ENCODE peak calls at places on chromosomes 4 and X, in nine cellular contexts. B is neuronal stem cell, S is endodermal cell, T is kidney, X is MM.1S, W is fibroblast of lung, F is K562, E is mesenchymal stem cell, D is GM23248. Y is an unnamed sample.

GRCh38 chr4:183081116-183081469 is 18.0 kb upstream of the WWC2 start:
- DNase-seq in S (no peak), D (no peak), W (no peak), X (no peak), E (no peak), T (no peak), B (no peak), F (no peak), Y (no peak)

GRCh38 chrX:113260474-113260873 is 419.8 kb upstream of the AMOT start:
- DNase-seq in D (peak; percentile 7), W (no peak), E (no peak), B (no peak), T (no peak), X (peak; percentile 10), S (peak; percentile 64), F (no peak), Y (peak; percentile 6)

GRCh38 chr4:7161721-7162214 is 30.6 kb upstream of the SORCS2 start:
- DNase-seq in W (peak; percentile 81), X (no peak), T (no peak), F (no peak), D (peak; percentile 48), B (no peak), S (peak; percentile 29), E (no peak), Y (peak; percentile 55)

GRCh38 chr4:145154573-145154972 is 25.8 kb downstream of the OTUD4 start:
- DNase-seq in B (no peak), S (peak; percentile 65), D (peak; percentile 51), F (no peak), T (no peak), E (peak; percentile 49), W (peak; percentile 34), X (peak; percentile 61), Y (peak; percentile 52)

GRCh38 chr4:182231503-182231902 is 11.7 kb upstream of the TENM3 start:
- DNase-seq in S (no peak), W (no peak), B (no peak), E (no peak), D (no peak), F (no peak), T (no peak), X (no peak), Y (no peak)

GRCh38 chrX:54030329-54030728 is 13.9 kb downstream of the PHF8 start:
- DNase-seq in D (no peak), F (no peak), E (no peak), T (no peak), S (no peak), B (no peak), W (no peak), X (no peak), Y (no peak)

GRCh38 chrX:29617725-29618124 is 597.6 kb upstream of the MAGEB2 start:
- DNase-seq in F (no peak), W (no peak), D (peak; percentile 1), X (no peak), S (no peak), T (no peak), B (no peak), E (no peak), Y (no peak)

GRCh38 chr4:148359769-148360168 is 82.4 kb downstream of the NR3C2 start:
- DNase-seq in T (no peak), F (no peak), E (no peak), S (no peak), X (no peak), B (no peak), W (no peak), D (no peak), Y (no peak)

DNA sequence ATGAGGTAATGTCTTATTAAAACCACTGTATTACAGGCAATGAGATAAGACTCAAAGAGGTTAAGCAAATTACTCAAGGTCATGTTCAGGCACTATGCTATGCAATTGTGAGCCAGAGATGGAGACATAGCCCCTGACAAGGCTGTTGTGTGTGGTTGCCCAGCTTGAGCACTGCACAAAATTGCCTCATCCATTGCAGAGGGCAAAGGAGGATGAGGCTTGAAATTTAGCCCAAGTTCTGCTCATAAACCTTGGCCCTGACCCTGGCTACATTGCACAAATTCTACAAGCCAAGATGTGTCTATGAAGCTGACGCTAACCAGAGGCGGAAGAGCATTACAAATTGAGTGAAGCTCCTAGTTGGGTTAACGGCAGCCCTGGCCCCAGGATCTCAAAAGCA is 65.6 kb upstream of the PGM2 start:
- DNase-seq in S (no peak), T (no peak), X (no peak), B (no peak), F (no peak), E (no peak), W (peak; percentile 27), D (no peak), Y (no peak)
- H3K4me1 ChIP-seq in S (no peaks in the 10 kb centered on the region), T (peaks cover 6% of the 10 kb centered on the region), X (no peaks in the 10 kb centered on the region), B (peaks cover 2% of the 10 kb centered on the region), F (no peaks in the 10 kb centered on the region), E (no peaks in the 10 kb centered on the region), W (no peaks in the 10 kb centered on the region), D (peaks cover 9% of the 10 kb centered on the region), Y (peaks cover 36% of the 10 kb centered on the region)

GRCh38 chrX:9341305-9342201 is 123.3 kb upstream of the TBL1X start:
- DNase-seq in D (peak; percentile 62), T (peak; percentile 88), S (no peak), F (peak; percentile 59), X (peak; percentile 82), W (peak; percentile 53), E (peak; percentile 89), B (peak; percentile 3), Y (peak; percentile 62)
- H3K4me3 ChIP-seq in D (peak overlapping the region; percentile 73), T (peak overlapping the region; percentile 45), S (no peak overlapping the region), F (no peak overlapping the region), X (peak overlapping the region; percentile 44), W (no peak overlapping the region), E (no peak overlapping the region), B (no peak overlapping the region), Y (peak overlapping the region; percentile 65)

GRCh38 chr4:37687666-37688065 is 1.5 kb upstream of the RELL1 start:
- DNase-seq in B (no peak), F (no peak), T (no peak), E (no peak), X (no peak), D (no peak), S (no peak), W (no peak), Y (no peak)

GRCh38 chr4:37686373-37687174 is at the start of gene RELL1:
- DNase-seq in B (peak; percentile 99), F (peak; percentile 97), T (peak; percentile 100), E (peak; percentile 99), S (peak; percentile 100), X (peak; percentile 99), D (peak; percentile 99), W (peak; percentile 99), Y (peak; percentile 100)

GRCh38 chr4:37685726-37686372 is 327 bp downstream of the RELL1 start:
- DNase-seq in W (peak; percentile 37), B (no peak), S (no peak), F (peak; percentile 53), X (peak; percentile 54), E (peak; percentile 69), T (no peak), D (peak; percentile 76), Y (peak; percentile 89)

GRCh38 chr4:37685211-37685725 is 908 bp downstream of the RELL1 start:
- DNase-seq in B (no peak), W (peak; percentile 52), X (peak; percentile 51), D (peak; percentile 80), F (no peak), S (no peak), E (peak; percentile 84), T (no peak), Y (peak; percentile 74)

DNA sequence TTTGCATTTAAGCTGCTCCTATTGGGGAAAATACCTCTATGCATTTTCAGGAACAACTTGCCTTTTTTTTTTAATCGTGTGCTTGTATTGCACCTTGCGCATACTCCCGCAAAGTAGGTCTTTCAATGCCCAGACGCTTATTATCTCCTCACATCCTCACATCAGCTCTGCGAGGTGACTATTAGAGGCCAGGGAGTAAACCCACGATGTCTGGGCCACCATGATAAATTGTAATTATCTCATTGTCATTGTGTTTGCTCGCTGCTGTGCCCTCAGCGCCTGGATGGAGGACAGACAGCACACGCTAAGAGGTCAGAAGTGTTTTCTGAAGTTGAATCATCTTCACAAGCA is 974 bp upstream of the RELL1 start:
- DNase-seq in S (no peak), X (no peak), B (no peak), D (no peak), E (no peak), W (no peak), F (no peak), T (no peak), Y (no peak)
- H3K9ac ChIP-seq in S (peak overlapping the region; percentile 41), X (peak overlapping the region; percentile 40), B (no peak overlapping the region), D (peak overlapping the region; percentile 80), E (peak overlapping the region; percentile 82), W (no peak overlapping the region), F (peak overlapping the region; percentile 51), T (peak overlapping the region; percentile 48), Y (peak overlapping the region; percentile 62)

GRCh38 chr4:123409301-123409700 is 12.7 kb downstream of the SPRY1 start:
- DNase-seq in D (no peak), T (no peak), E (no peak), B (no peak), X (no peak), F (no peak), W (no peak), S (no peak), Y (peak; percentile 44)

GRCh38 chr4:123411976-123412589 is 15.5 kb downstream of the SPRY1 start:
- DNase-seq in B (no peak), T (no peak), X (peak; percentile 89), F (no peak), S (no peak), E (no peak), D (peak; percentile 10), W (peak; percentile 37), Y (no peak)

GRCh38 chr4:123412700-123413512 is 16.3 kb downstream of the SPRY1 start:
- DNase-seq in E (peak; percentile 63), X (no peak), B (no peak), W (peak; percentile 81), D (peak; percentile 73), S (no peak), F (no peak), T (no peak), Y (no peak)

GRCh38 chr4:123408471-123409084 is 12.0 kb downstream of the SPRY1 start:
- DNase-seq in D (no peak), E (no peak), W (no peak), B (no peak), T (no peak), S (no peak), X (no peak), F (no peak), Y (no peak)

DNA sequence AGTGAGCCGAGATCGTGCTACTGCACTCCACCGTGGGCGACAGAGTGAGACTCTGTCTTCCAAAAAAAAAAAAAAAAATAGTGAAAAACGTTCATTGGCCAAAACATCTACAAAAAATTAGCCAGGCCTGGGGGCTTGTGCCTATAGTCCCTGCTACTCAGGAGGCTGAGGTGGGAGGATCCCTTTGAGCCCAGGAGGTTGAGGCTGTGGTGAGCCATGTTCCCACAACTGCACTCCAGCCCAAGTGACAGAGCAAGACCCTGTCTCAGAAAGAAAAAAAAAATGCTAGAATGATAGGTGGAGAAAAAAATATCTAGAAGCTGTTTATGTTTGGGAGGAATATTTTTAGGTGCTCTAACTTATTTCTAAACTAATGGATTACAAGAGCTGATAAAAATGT is 14.9 kb downstream of the SPRY1 start:
- DNase-seq in T (no peak), B (no peak), W (no peak), X (no peak), D (no peak), S (no peak), E (no peak), F (no peak), Y (no peak)
- H3K4me1 ChIP-seq in T (no peaks in the 10 kb centered on the region), B (peaks cover 6% of the 10 kb centered on the region), W (peaks cover 7% of the 10 kb centered on the region), X (peaks cover 54% of the 10 kb centered on the region), D (peaks cover 39% of the 10 kb centered on the region), S (peaks cover 12% of the 10 kb centered on the region), E (peaks cover 8% of the 10 kb centered on the region), F (peaks cover 2% of the 10 kb centered on the region), Y (peaks cover 44% of the 10 kb centered on the region)

GRCh38 chrX:131747173-131747572 is 203.3 kb downstream of the OR13H1 start:
- DNase-seq in D (no peak), B (no peak), T (no peak), F (no peak), W (peak; percentile 79), S (no peak), E (no peak), X (peak; percentile 88), Y (peak; percentile 66)

GRCh38 chrX:131752493-131753198 is 208.8 kb downstream of the OR13H1 start:
- DNase-seq in D (no peak), E (no peak), F (no peak), B (no peak), S (no peak), W (peak; percentile 73), T (peak; percentile 81), X (peak; percentile 76), Y (peak; percentile 89)
- H3K4me3 ChIP-seq in D (no peak overlapping the region), E (no peak overlapping the region), F (no peak overlapping the region), B (peak overlapping the region; percentile 50), S (no peak overlapping the region), W (peak overlapping the region; percentile 5), T (no peak overlapping the region), X (peak overlapping the region; percentile 51), Y (peak overlapping the region; percentile 86)